ENCODE peak calls at places on chromosomes 12 and 14, in six cellular contexts. M is fibroblast of mammary gland, V is left ventricle myocardium inferior, E is transverse colon, J is AG04450, Q is lower leg skin. W is an unnamed sample.

GRCh38 chr14:65879218-65880009 is 466.9 kb downstream of the FUT8 start:
- DNase-seq in M (peak), V (no peak), E (no peak), J (peak), Q (no peak), W (no peak)

GRCh38 chr14:92507174-92507768 is 6.3 kb upstream of the RIN3 start:
- DNase-seq in M (no peak), V (no peak), E (peak), J (no peak), Q (no peak), W (no peak)

GRCh38 chr12:31999692-32000091 is 40.5 kb downstream of the RESF1 start:
- DNase-seq in M (peak), V (no peak), E (no peak), J (no peak), Q (no peak), W (no peak)

GRCh38 chr14:74577247-74577947 is 34.6 kb downstream of the LTBP2 start:
- DNase-seq in M (peak), V (no peak), E (no peak), J (no peak), Q (no peak), W (no peak)

GRCh38 chr14:96201965-96202364 is 2.7 kb upstream of the BDKRB2 start:
- DNase-seq in M (no peak), V (no peak), E (no peak), J (no peak), Q (no peak), W (no peak)

GRCh38 chr14:49897965-49898364 is 5.1 kb downstream of the ARF6 start:
- DNase-seq in M (no peak), V (no peak), E (no peak), J (no peak), Q (no peak), W (no peak)

GRCh38 chr14:29926701-29927595 is 699 bp downstream of the PRKD1 start:
- DNase-seq in M (peak), V (peak), E (peak), J (no peak), Q (no peak), W (no peak)

GRCh38 chr12:7907009-7907408 is 29.0 kb downstream of the SLC2A3 start:
- DNase-seq in M (peak), V (no peak), E (peak), J (no peak), Q (no peak), W (no peak)

GRCh38 chr12:15808250-15808971 is 19.2 kb upstream of the EPS8 start:
- DNase-seq in M (no peak), V (no peak), E (no peak), J (peak), Q (no peak), W (no peak)

GRCh38 chr12:31117203-31118011 is 43.7 kb downstream of the DDX11 start:
- DNase-seq in M (peak), V (no peak), E (peak), J (no peak), Q (no peak), W (no peak)

GRCh38 chr14:99230271-99231141 is 41.5 kb downstream of the BCL11B start:
- DNase-seq in M (no peak), V (no peak), E (peak), J (no peak), Q (no peak), W (no peak)

GRCh38 chr12:82326905-82327503 is 31.2 kb downstream of the CCDC59 start:
- DNase-seq in M (peak), V (no peak), E (no peak), J (no peak), Q (no peak), W (peak)

GRCh38 chr14:34619399-34619920 is 10.5 kb downstream of the SNX6 start:
- DNase-seq in M (no peak), V (no peak), E (no peak), J (no peak), Q (no peak), W (no peak)

GRCh38 chr14:80658733-80659132 is 282.8 kb downstream of the CEP128 start:
- DNase-seq in M (no peak), V (no peak), E (no peak), J (no peak), Q (no peak), W (no peak)

GRCh38 chr12:80187660-80188090 is 88.3 kb downstream of the OTOGL start:
- DNase-seq in M (peak), V (peak), E (no peak), J (no peak), Q (no peak), W (peak)
- H3K4me3 ChIP-seq in M (no peak), V (peak), E (no peak), J (no peak), Q (no peak), W (no peak)

GRCh38 chr12:43551271-43551970 is 582 bp downstream of the ADAMTS20 start:
- DNase-seq in M (no peak), V (no peak), E (no peak), J (no peak), Q (no peak), W (no peak)

GRCh38 chr12:43556057-43556456 is 4.1 kb upstream of the ADAMTS20 start:
- DNase-seq in M (no peak), V (no peak), E (no peak), J (no peak), Q (no peak), W (no peak)

GRCh38 chr12:43550831-43551270 is 1.2 kb downstream of the ADAMTS20 start:
- DNase-seq in M (no peak), V (no peak), E (no peak), J (no peak), Q (no peak), W (no peak)

DNA sequence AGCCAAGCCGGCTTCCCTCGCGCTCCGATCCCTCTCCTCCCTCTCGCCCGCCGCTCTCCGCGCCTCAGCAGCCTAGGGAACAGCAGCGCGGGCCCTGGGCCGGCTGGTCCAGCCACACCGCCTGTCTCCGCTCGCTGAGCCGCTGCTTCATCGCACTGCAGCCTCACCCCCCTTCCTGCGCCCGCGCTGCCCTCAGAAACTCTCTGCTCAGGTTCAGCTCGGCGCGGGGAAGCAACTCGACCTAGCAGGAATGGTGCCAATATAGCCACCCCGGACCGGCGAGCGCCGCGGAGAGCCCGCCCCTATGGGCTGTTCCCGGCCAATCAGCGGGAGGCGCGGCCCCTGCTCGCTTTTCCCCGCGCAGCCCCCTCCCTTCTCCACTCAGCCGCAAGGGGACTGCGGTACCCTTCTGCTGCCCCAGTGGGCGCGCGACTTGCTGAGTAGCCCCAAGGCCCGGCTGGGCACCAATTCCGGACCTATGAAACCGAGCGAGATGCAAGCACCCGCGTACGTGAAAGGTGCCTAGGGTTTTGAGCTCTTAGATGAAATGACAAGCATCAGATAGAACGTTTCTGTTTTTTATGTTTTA is at the start of gene ADAMTS20:
- DNase-seq in M (no peak), V (no peak), E (no peak), J (no peak), Q (no peak), W (no peak)
- TF ChIP-seq CTCF in M (no peak), V (no peak), E (no peak), J (no peak), Q (no peak), W (no peak)

GRCh38 chr12:50105913-50106450 is 2.2 kb downstream of the GPD1 start:
- DNase-seq in M (no peak), V (no peak), E (no peak), J (no peak), Q (no peak), W (no peak)
- H3K4me3 ChIP-seq in M (no peak), V (no peak), E (no peak), J (no peak), Q (no peak), W (no peak)

DNA sequence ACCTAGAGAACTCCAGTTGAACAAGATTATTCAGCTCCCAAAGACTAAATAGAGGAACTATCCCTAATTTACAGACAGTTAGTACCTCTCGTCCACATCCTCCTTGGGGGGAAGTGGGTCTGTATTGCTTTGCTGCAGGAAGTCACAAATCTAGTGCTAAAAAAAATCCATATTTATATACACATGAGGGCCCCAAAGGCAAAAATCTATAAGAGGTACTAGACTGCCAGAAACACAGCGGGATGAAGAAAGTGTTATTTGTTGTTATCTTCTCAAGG is 190.1 kb downstream of the TTC8 start:
- DNase-seq in M (no peak), V (no peak), E (no peak), J (no peak), Q (no peak), W (no peak)
- TF ChIP-seq CTCF in M (no peak), V (no peak), E (no peak), J (no peak), Q (no peak), W (no peak)

GRCh38 chr12:128266086-128266485 is 884 bp upstream of the TMEM132C start:
- DNase-seq in M (no peak), V (no peak), E (no peak), J (no peak), Q (no peak), W (no peak)
- H3K4me3 ChIP-seq in M (no peak), V (peak), E (no peak), J (no peak), Q (no peak), W (no peak)

DNA sequence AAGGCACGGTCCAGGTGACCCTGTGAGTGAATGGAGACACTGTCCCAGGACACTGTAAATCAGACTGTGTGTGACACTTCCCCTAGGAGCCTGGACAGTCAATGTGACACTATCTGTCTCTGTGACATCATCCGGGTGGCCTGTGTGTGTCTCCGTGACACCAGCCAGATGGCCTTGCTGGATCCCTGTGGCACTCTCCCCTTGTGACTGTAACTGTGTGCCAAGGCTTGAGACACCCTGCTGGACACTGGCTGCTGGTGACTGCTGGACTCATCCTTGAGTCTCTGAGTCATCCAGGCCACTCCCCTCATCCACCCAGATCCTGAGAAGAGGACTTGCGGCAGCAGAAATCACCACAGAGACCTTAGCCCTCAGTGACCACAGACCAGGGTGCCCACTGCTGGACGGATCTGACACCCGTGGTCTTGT is 51.6 kb downstream of the MVK start:
- DNase-seq in M (peak), V (peak), E (no peak), J (no peak), Q (peak), W (no peak)
- TF ChIP-seq CTCF in M (peak), V (no peak), E (no peak), J (no peak), Q (no peak), W (no peak)

DNA sequence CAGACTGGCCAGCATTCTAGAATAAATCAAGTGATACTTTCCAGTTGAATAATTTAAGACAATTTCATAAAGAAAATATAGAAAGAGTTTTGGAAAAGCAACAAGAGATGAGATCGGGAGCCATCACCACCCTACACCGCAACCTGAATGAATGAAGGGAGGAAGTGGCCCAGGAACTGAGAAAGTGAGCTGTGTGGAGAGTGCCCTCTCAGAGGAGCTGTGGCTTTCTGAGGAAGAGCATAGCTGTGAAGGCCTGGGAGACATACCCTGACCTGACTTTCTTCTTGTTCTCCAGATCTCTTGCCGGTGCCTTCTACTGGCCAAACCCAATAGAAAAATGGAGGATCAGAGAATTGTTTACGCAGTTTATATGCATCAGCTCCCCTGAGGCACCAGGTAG is 79.3 kb upstream of the TSPAN8 start:
- DNase-seq in M (no peak), V (no peak), E (no peak), J (no peak), Q (no peak), W (no peak)
- H3K4me3 ChIP-seq in M (no peak), V (no peak), E (no peak), J (no peak), Q (no peak), W (no peak)